ENCODE peak calls at places on chromosomes 4 and X, in five cellular contexts. One of them, this sample, is unnamed.

GRCh38 chrX:142089193-142089592 is 115.9 kb downstream of the MAGEC2 start:
- DNase-seq in heart left ventricle: no peak
- DNase-seq in astrocyte of the spinal cord: peak
- DNase-seq in tibial artery: no peak
- DNase-seq in endothelial cell: no peak
- DNase-seq in this sample: peak

GRCh38 chrX:9072281-9072680 is 38.4 kb upstream of the FAM9B start:
- DNase-seq in tibial artery: no peak
- DNase-seq in endothelial cell: no peak
- DNase-seq in astrocyte of the spinal cord: no peak
- DNase-seq in heart left ventricle: no peak
- DNase-seq in this sample: no peak

GRCh38 chr4:122665148-122665547 is 44.3 kb upstream of the IL21 start:
- DNase-seq in astrocyte of the spinal cord: no peak
- DNase-seq in heart left ventricle: no peak
- DNase-seq in endothelial cell: no peak
- DNase-seq in tibial artery: no peak
- DNase-seq in this sample: no peak

GRCh38 chrX:3697701-3698279 is 15.7 kb downstream of the PRKX start:
- DNase-seq in tibial artery: peak
- DNase-seq in astrocyte of the spinal cord: peak
- DNase-seq in endothelial cell: no peak
- DNase-seq in heart left ventricle: peak
- DNase-seq in this sample: peak

GRCh38 chr4:141074098-141074878 is 59.0 kb downstream of the RNF150 start:
- DNase-seq in tibial artery: no peak
- DNase-seq in endothelial cell: no peak
- DNase-seq in astrocyte of the spinal cord: no peak
- DNase-seq in heart left ventricle: no peak
- DNase-seq in this sample: peak

GRCh38 chr4:42965326-42965725 is 72.8 kb downstream of the GRXCR1 start:
- DNase-seq in tibial artery: no peak
- DNase-seq in endothelial cell: peak
- DNase-seq in heart left ventricle: no peak
- DNase-seq in astrocyte of the spinal cord: no peak
- DNase-seq in this sample: peak

GRCh38 chrX:9789555-9789954 is 3.3 kb downstream of the SHROOM2 start:
- DNase-seq in heart left ventricle: no peak
- DNase-seq in tibial artery: no peak
- DNase-seq in endothelial cell: no peak
- DNase-seq in astrocyte of the spinal cord: no peak
- DNase-seq in this sample: no peak

GRCh38 chr4:184019667-184020665 is 114.9 kb downstream of the STOX2 start:
- DNase-seq in heart left ventricle: no peak
- DNase-seq in tibial artery: no peak
- DNase-seq in endothelial cell: no peak
- DNase-seq in astrocyte of the spinal cord: no peak
- DNase-seq in this sample: no peak

GRCh38 chr4:78518551-78518950 is 33.0 kb upstream of the ANXA3 start:
- DNase-seq in tibial artery: no peak
- DNase-seq in astrocyte of the spinal cord: no peak
- DNase-seq in heart left ventricle: no peak
- DNase-seq in endothelial cell: no peak
- DNase-seq in this sample: no peak

GRCh38 chrX:112961981-112962380 is 121.3 kb upstream of the AMOT start:
- DNase-seq in astrocyte of the spinal cord: no peak
- DNase-seq in endothelial cell: no peak
- DNase-seq in heart left ventricle: no peak
- DNase-seq in tibial artery: no peak
- DNase-seq in this sample: no peak

GRCh38 chrX:43745938-43746721 is 90.0 kb downstream of the MAOA start:
- DNase-seq in astrocyte of the spinal cord: peak
- DNase-seq in endothelial cell: no peak
- DNase-seq in heart left ventricle: no peak
- DNase-seq in tibial artery: no peak
- DNase-seq in this sample: no peak

GRCh38 chrX:56800801-56801200 is 71.8 kb downstream of the NBDY start:
- DNase-seq in endothelial cell: no peak
- DNase-seq in astrocyte of the spinal cord: no peak
- DNase-seq in tibial artery: no peak
- DNase-seq in heart left ventricle: no peak
- DNase-seq in this sample: no peak

GRCh38 chr4:74267998-74268606 is 40.2 kb upstream of the EPGN start:
- DNase-seq in heart left ventricle: no peak
- DNase-seq in astrocyte of the spinal cord: peak
- DNase-seq in endothelial cell: no peak
- DNase-seq in tibial artery: no peak
- DNase-seq in this sample: peak

GRCh38 chr4:124641715-124642380 is 70.7 kb downstream of the ANKRD50 start:
- DNase-seq in tibial artery: no peak
- DNase-seq in heart left ventricle: no peak
- DNase-seq in endothelial cell: no peak
- DNase-seq in astrocyte of the spinal cord: peak
- DNase-seq in this sample: peak

GRCh38 chrX:121642415-121642814 is 595.0 kb downstream of the GLUD2 start:
- DNase-seq in astrocyte of the spinal cord: peak
- DNase-seq in heart left ventricle: no peak
- DNase-seq in tibial artery: no peak
- DNase-seq in endothelial cell: no peak
- DNase-seq in this sample: peak

GRCh38 chr4:76195326-76195725 is 18.3 kb downstream of the SCARB2 start:
- DNase-seq in endothelial cell: no peak
- DNase-seq in astrocyte of the spinal cord: peak
- DNase-seq in tibial artery: no peak
- DNase-seq in heart left ventricle: no peak
- DNase-seq in this sample: no peak

GRCh38 chr4:76197001-76197743 is 16.5 kb downstream of the SCARB2 start:
- DNase-seq in endothelial cell: no peak
- DNase-seq in heart left ventricle: no peak
- DNase-seq in astrocyte of the spinal cord: peak
- DNase-seq in tibial artery: no peak
- DNase-seq in this sample: no peak

GRCh38 chr4:76199664-76200211 is 13.9 kb downstream of the SCARB2 start:
- DNase-seq in endothelial cell: no peak
- DNase-seq in tibial artery: no peak
- DNase-seq in heart left ventricle: no peak
- DNase-seq in astrocyte of the spinal cord: peak
- DNase-seq in this sample: no peak

GRCh38 chr4:76198411-76199237 is 15.0 kb downstream of the SCARB2 start:
- DNase-seq in astrocyte of the spinal cord: peak
- DNase-seq in heart left ventricle: no peak
- DNase-seq in tibial artery: peak
- DNase-seq in endothelial cell: peak
- DNase-seq in this sample: peak

GRCh38 chr4:76197971-76198410 is 15.6 kb downstream of the SCARB2 start:
- DNase-seq in tibial artery: no peak
- DNase-seq in heart left ventricle: peak
- DNase-seq in endothelial cell: peak
- DNase-seq in astrocyte of the spinal cord: peak
- DNase-seq in this sample: peak
- TF ChIP-seq CTCF in tibial artery: no peak
- TF ChIP-seq CTCF in heart left ventricle: no peak
- TF ChIP-seq CTCF in endothelial cell: no peak
- TF ChIP-seq CTCF in astrocyte of the spinal cord: no peak
- TF ChIP-seq CTCF in this sample: no peak

DNA sequence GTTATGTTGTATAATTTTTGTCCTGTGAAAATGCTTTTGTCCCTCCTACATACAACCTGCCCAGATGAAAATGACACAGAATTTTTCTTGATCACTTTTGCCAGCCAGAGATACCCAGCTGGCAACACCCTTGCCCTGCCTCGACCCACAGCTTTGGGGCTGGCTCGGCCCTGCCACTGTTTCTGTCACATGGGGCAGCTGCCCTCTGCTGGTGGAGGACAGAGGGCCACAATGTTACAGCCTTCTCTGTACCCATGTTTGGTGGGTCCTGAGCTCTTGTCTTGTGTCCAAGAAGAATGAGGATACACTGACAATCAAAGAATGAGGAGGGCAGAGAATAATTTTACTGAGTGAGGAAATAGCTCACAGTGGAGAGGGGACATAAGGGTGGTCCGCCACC is 31.1 kb downstream of the BMP15 start:
- DNase-seq in astrocyte of the spinal cord: no peak
- DNase-seq in heart left ventricle: no peak
- DNase-seq in tibial artery: no peak
- DNase-seq in endothelial cell: no peak
- DNase-seq in this sample: peak
- TF ChIP-seq CTCF in astrocyte of the spinal cord: no peak
- TF ChIP-seq CTCF in heart left ventricle: peak
- TF ChIP-seq CTCF in tibial artery: no peak
- TF ChIP-seq CTCF in endothelial cell: no peak
- TF ChIP-seq CTCF in this sample: peak

GRCh38 chr4:152482211-152482610 is 53.7 kb downstream of the FBXW7 start:
- DNase-seq in astrocyte of the spinal cord: no peak
- DNase-seq in tibial artery: no peak
- DNase-seq in endothelial cell: no peak
- DNase-seq in heart left ventricle: no peak
- DNase-seq in this sample: peak
- TF ChIP-seq CTCF in astrocyte of the spinal cord: no peak
- TF ChIP-seq CTCF in tibial artery: no peak
- TF ChIP-seq CTCF in endothelial cell: no peak
- TF ChIP-seq CTCF in heart left ventricle: no peak
- TF ChIP-seq CTCF in this sample: no peak

GRCh38 chr4:157804169-157804543 is 368.7 kb downstream of the GASK1B start:
- DNase-seq in endothelial cell: no peak
- DNase-seq in astrocyte of the spinal cord: no peak
- DNase-seq in heart left ventricle: no peak
- DNase-seq in tibial artery: no peak
- DNase-seq in this sample: no peak

GRCh38 chr4:157808796-157809408 is 363.9 kb downstream of the GASK1B start:
- DNase-seq in heart left ventricle: no peak
- DNase-seq in tibial artery: no peak
- DNase-seq in endothelial cell: no peak
- DNase-seq in astrocyte of the spinal cord: no peak
- DNase-seq in this sample: no peak

GRCh38 chr4:157803441-157804168 is 369.2 kb downstream of the GASK1B start:
- DNase-seq in astrocyte of the spinal cord: no peak
- DNase-seq in heart left ventricle: no peak
- DNase-seq in endothelial cell: no peak
- DNase-seq in tibial artery: no peak
- DNase-seq in this sample: no peak

GRCh38 chr4:157806176-157806575 is 366.6 kb downstream of the GASK1B start:
- DNase-seq in heart left ventricle: no peak
- DNase-seq in tibial artery: no peak
- DNase-seq in astrocyte of the spinal cord: no peak
- DNase-seq in endothelial cell: no peak
- DNase-seq in this sample: no peak

GRCh38 chr4:157804986-157805385 is 367.8 kb downstream of the GASK1B start:
- DNase-seq in astrocyte of the spinal cord: peak
- DNase-seq in heart left ventricle: no peak
- DNase-seq in tibial artery: no peak
- DNase-seq in endothelial cell: no peak
- DNase-seq in this sample: peak
- TF ChIP-seq CTCF in astrocyte of the spinal cord: peak
- TF ChIP-seq CTCF in heart left ventricle: no peak
- TF ChIP-seq CTCF in tibial artery: peak
- TF ChIP-seq CTCF in endothelial cell: no peak
- TF ChIP-seq CTCF in this sample: no peak

DNA sequence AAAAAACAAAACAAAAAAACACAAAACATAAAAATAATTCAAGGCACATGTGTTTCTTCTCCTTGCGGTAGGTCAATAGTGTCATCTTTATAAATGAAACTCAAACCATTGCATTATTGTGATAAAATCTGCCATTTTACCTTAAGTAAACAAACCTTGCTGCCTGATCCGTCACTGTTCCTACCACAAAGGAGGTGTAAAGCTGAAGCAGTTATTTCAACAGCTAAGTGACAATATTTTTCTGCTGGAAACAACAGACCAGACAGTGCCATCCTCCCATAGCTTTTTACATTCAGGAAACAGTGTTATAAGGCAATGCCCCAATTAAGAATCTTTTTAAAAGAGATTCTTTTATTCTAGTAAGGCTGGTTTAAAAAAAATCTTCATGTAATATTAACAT is 242.7 kb downstream of the PPP1R2C start:
- DNase-seq in endothelial cell: no peak
- DNase-seq in tibial artery: no peak
- DNase-seq in heart left ventricle: no peak
- DNase-seq in astrocyte of the spinal cord: no peak
- DNase-seq in this sample: no peak
- TF ChIP-seq CTCF in endothelial cell: no peak
- TF ChIP-seq CTCF in tibial artery: no peak
- TF ChIP-seq CTCF in heart left ventricle: no peak
- TF ChIP-seq CTCF in astrocyte of the spinal cord: no peak
- TF ChIP-seq CTCF in this sample: no peak

GRCh38 chr4:112144546-112145325 is 518 bp upstream of the FAM241A start:
- DNase-seq in heart left ventricle: no peak
- DNase-seq in tibial artery: peak
- DNase-seq in endothelial cell: no peak
- DNase-seq in astrocyte of the spinal cord: no peak
- DNase-seq in this sample: no peak

GRCh38 chr4:112147697-112148096 is 2.4 kb downstream of the FAM241A start:
- DNase-seq in endothelial cell: no peak
- DNase-seq in astrocyte of the spinal cord: no peak
- DNase-seq in heart left ventricle: no peak
- DNase-seq in tibial artery: no peak
- DNase-seq in this sample: no peak

GRCh38 chr4:112142152-112142551 is 3.1 kb upstream of the FAM241A start:
- DNase-seq in astrocyte of the spinal cord: no peak
- DNase-seq in heart left ventricle: no peak
- DNase-seq in tibial artery: no peak
- DNase-seq in endothelial cell: no peak
- DNase-seq in this sample: no peak

GRCh38 chr4:112145326-112145819 is at the start of gene FAM241A:
- DNase-seq in tibial artery: peak
- DNase-seq in endothelial cell: peak
- DNase-seq in astrocyte of the spinal cord: peak
- DNase-seq in heart left ventricle: peak
- DNase-seq in this sample: peak

GRCh38 chr4:112145820-112146813 is 863 bp downstream of the FAM241A start:
- DNase-seq in heart left ventricle: peak
- DNase-seq in astrocyte of the spinal cord: peak
- DNase-seq in tibial artery: peak
- DNase-seq in endothelial cell: peak
- DNase-seq in this sample: peak
- TF ChIP-seq CTCF in heart left ventricle: no peak
- TF ChIP-seq CTCF in astrocyte of the spinal cord: peak
- TF ChIP-seq CTCF in tibial artery: peak
- TF ChIP-seq CTCF in endothelial cell: no peak
- TF ChIP-seq CTCF in this sample: peak

DNA sequence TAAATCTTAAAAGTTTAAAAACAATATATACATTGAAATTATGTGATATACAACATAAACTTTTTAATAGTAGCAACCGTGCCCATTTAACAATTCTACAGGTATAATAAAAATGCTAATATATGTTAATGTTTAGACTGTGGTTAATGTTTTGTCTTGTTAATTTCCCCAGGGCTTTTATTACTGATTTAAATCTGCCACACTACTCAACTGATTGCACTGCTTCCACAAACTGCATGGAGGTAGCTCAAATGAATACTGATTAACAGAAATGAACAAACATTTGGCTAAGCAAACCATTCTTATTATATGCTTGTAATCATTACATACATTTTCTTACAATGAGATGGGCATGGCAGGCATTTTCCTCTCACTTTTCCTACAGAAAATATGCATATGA is 275.9 kb downstream of the GPC3 start:
- DNase-seq in tibial artery: no peak
- DNase-seq in endothelial cell: no peak
- DNase-seq in heart left ventricle: no peak
- DNase-seq in astrocyte of the spinal cord: no peak
- DNase-seq in this sample: no peak
- TF ChIP-seq CTCF in tibial artery: no peak
- TF ChIP-seq CTCF in endothelial cell: no peak
- TF ChIP-seq CTCF in heart left ventricle: no peak
- TF ChIP-seq CTCF in astrocyte of the spinal cord: no peak
- TF ChIP-seq CTCF in this sample: no peak

GRCh38 chr4:71184195-71184781 is 154.5 kb upstream of the SLC4A4 start:
- DNase-seq in endothelial cell: peak
- DNase-seq in tibial artery: no peak
- DNase-seq in heart left ventricle: no peak
- DNase-seq in astrocyte of the spinal cord: peak
- DNase-seq in this sample: peak
- TF ChIP-seq CTCF in endothelial cell: peak
- TF ChIP-seq CTCF in tibial artery: peak
- TF ChIP-seq CTCF in heart left ventricle: peak
- TF ChIP-seq CTCF in astrocyte of the spinal cord: peak
- TF ChIP-seq CTCF in this sample: peak

This sample was measured in MCF 10A.